ENCODE peak calls at places on chromosomes 4 and X, in seven cellular contexts. W is ELR; A is tibial nerve; E is colonic mucosa; L is LoVo; Z is left cardiac atrium; P is naive thymus-derived CD4-positive, alpha-beta T cell. B is an unnamed sample.
A peak's percentile ranks its signal among the peaks of the same experiment; 100 is the strongest.

GRCh38 chr4:94757192-94758140 is at the start of gene BMPR1B:
- DNase-seq in A (no peak), E (no peak), L (peak; percentile 86), P (no peak), W (peak; percentile 44), Z (peak; percentile 31), B (peak; percentile 76)

GRCh38 chr4:55158957-55159356 is 33.6 kb upstream of the KDR start:
- DNase-seq in W (no peak), Z (no peak), E (no peak), L (no peak), A (no peak), P (no peak), B (no peak)

GRCh38 chrX:103644125-103644524 is 15.3 kb downstream of the TCEAL1 start:
- DNase-seq in W (no peak), L (no peak), E (no peak), A (no peak), Z (no peak), P (no peak), B (no peak)

GRCh38 chr4:24482871-24483270 is 101.5 kb downstream of the DHX15 start:
- DNase-seq in W (no peak), L (no peak), E (no peak), Z (no peak), P (no peak), A (no peak), B (peak; percentile 44)

GRCh38 chr4:145347684-145348083 is 134.0 kb upstream of the SMAD1 start:
- DNase-seq in A (no peak), Z (no peak), L (no peak), W (no peak), P (no peak), E (no peak), B (no peak)

GRCh38 chr4:158176108-158176507 is 3.3 kb upstream of the GASK1B start:
- DNase-seq in E (peak; percentile 31), Z (no peak), W (peak; percentile 70), A (no peak), P (no peak), L (peak; percentile 41), B (peak; percentile 74)

GRCh38 chr4:94615431-94615830 is 142.3 kb upstream of the BMPR1B start:
- DNase-seq in W (no peak), L (no peak), P (no peak), Z (no peak), A (no peak), E (no peak), B (no peak)

GRCh38 chr4:110042540-110043517 is 130.1 kb downstream of the EGF start:
- DNase-seq in Z (no peak), L (no peak), A (no peak), E (no peak), W (no peak), P (no peak), B (no peak)

GRCh38 chr4:139207873-139208403 is 30.9 kb upstream of the ELF2 start:
- DNase-seq in W (no peak), P (no peak), E (no peak), A (no peak), Z (no peak), L (no peak), B (no peak)

GRCh38 chr4:128958194-128958593 is 135.1 kb downstream of the SCLT1 start:
- DNase-seq in W (no peak), A (no peak), L (no peak), E (no peak), Z (no peak), P (peak; percentile 5), B (no peak)

GRCh38 chr4:107987916-107988762 is 1.6 kb upstream of the HADH start:
- DNase-seq in P (no peak), Z (no peak), L (peak; percentile 35), A (no peak), E (peak; percentile 37), W (no peak), B (peak; percentile 66)

GRCh38 chr4:157271166-157271869 is 50.8 kb downstream of the GRIA2 start:
- DNase-seq in A (no peak), E (no peak), P (no peak), Z (no peak), L (peak; percentile 19), W (peak; percentile 71), B (no peak)

GRCh38 chrX:146994163-146994562 is 179.6 kb upstream of the CXorf51A start:
- DNase-seq in L (no peak), W (no peak), Z (no peak), E (no peak), P (no peak), A (no peak), B (no peak)

GRCh38 chr4:30757357-30757756 is 37.2 kb downstream of the PCDH7 start:
- DNase-seq in E (no peak), A (no peak), Z (no peak), P (no peak), L (no peak), W (peak; percentile 86), B (peak; percentile 98)

GRCh38 chr4:47010347-47011188 is 17.2 kb upstream of the GABRA4 start:
- DNase-seq in L (peak; percentile 19), Z (no peak), E (no peak), A (no peak), P (peak; percentile 21), W (no peak), B (no peak)

B was measured in epithelial cell of esophagus.